ENCODE peak calls at places on chromosomes 2 and 18, in seven cellular contexts. One of them, this sample, is unnamed. For H3K4me1, the result is how much of the 10 kb centered on the place peaks cover.

GRCh38 chr2:203811491-203812221 is 55.9 kb upstream of the CTLA4 start:
- DNase-seq in uterus: peak
- DNase-seq in transverse colon: peak
- DNase-seq in adrenal gland: peak
- DNase-seq in A549: peak
- DNase-seq in heart left ventricle: peak
- DNase-seq in esophagus squamous epithelium: peak
- DNase-seq in this sample: peak

GRCh38 chr2:3651686-3652516 is 6.1 kb upstream of the ALLC start:
- DNase-seq in esophagus squamous epithelium: no peak
- DNase-seq in adrenal gland: peak
- DNase-seq in transverse colon: peak
- DNase-seq in uterus: no peak
- DNase-seq in heart left ventricle: peak
- DNase-seq in A549: no peak
- DNase-seq in this sample: peak

GRCh38 chr18:456361-456821 is 44.1 kb downstream of the COLEC12 start:
- DNase-seq in A549: no peak
- DNase-seq in adrenal gland: no peak
- DNase-seq in esophagus squamous epithelium: no peak
- DNase-seq in heart left ventricle: no peak
- DNase-seq in transverse colon: peak
- DNase-seq in uterus: peak
- DNase-seq in this sample: no peak

GRCh38 chr2:98769784-98770183 is 38.9 kb upstream of the MGAT4A start:
- DNase-seq in A549: no peak
- DNase-seq in esophagus squamous epithelium: no peak
- DNase-seq in adrenal gland: no peak
- DNase-seq in transverse colon: no peak
- DNase-seq in heart left ventricle: no peak
- DNase-seq in uterus: no peak
- DNase-seq in this sample: peak

GRCh38 chr2:75053484-75054112 is 95.2 kb downstream of the POLE4 start:
- DNase-seq in A549: peak
- DNase-seq in adrenal gland: no peak
- DNase-seq in heart left ventricle: peak
- DNase-seq in esophagus squamous epithelium: no peak
- DNase-seq in uterus: no peak
- DNase-seq in transverse colon: peak
- DNase-seq in this sample: no peak

GRCh38 chr2:30252723-30253688 is 21.7 kb downstream of the LBH start:
- DNase-seq in transverse colon: peak
- DNase-seq in esophagus squamous epithelium: no peak
- DNase-seq in A549: peak
- DNase-seq in heart left ventricle: peak
- DNase-seq in uterus: peak
- DNase-seq in adrenal gland: peak
- DNase-seq in this sample: peak

GRCh38 chr2:161166538-161167409 is 6.5 kb downstream of the TANK start:
- DNase-seq in esophagus squamous epithelium: no peak
- DNase-seq in transverse colon: no peak
- DNase-seq in adrenal gland: no peak
- DNase-seq in A549: no peak
- DNase-seq in uterus: no peak
- DNase-seq in heart left ventricle: no peak
- DNase-seq in this sample: peak

GRCh38 chr2:206392118-206392517 is 51.2 kb upstream of the ADAM23 start:
- DNase-seq in transverse colon: no peak
- DNase-seq in uterus: no peak
- DNase-seq in heart left ventricle: no peak
- DNase-seq in esophagus squamous epithelium: no peak
- DNase-seq in adrenal gland: peak
- DNase-seq in A549: peak
- DNase-seq in this sample: peak

GRCh38 chr18:79962835-79963657 is 1.4 kb upstream of the HSBP1L1 start:
- DNase-seq in adrenal gland: no peak
- DNase-seq in A549: no peak
- DNase-seq in transverse colon: no peak
- DNase-seq in uterus: no peak
- DNase-seq in heart left ventricle: no peak
- DNase-seq in esophagus squamous epithelium: no peak
- DNase-seq in this sample: peak

GRCh38 chr2:100104718-100105677 is 37.4 kb downstream of the AFF3 start:
- DNase-seq in A549: no peak
- DNase-seq in adrenal gland: no peak
- DNase-seq in heart left ventricle: peak
- DNase-seq in esophagus squamous epithelium: no peak
- DNase-seq in uterus: no peak
- DNase-seq in transverse colon: no peak
- DNase-seq in this sample: peak

GRCh38 chr18:27778441-27778840 is 398.5 kb downstream of the CDH2 start:
- DNase-seq in uterus: no peak
- DNase-seq in A549: no peak
- DNase-seq in heart left ventricle: no peak
- DNase-seq in transverse colon: no peak
- DNase-seq in adrenal gland: no peak
- DNase-seq in esophagus squamous epithelium: no peak
- DNase-seq in this sample: no peak

GRCh38 chr2:212777020-212777491 is 238.5 kb upstream of the ERBB4 start:
- DNase-seq in A549: peak
- DNase-seq in heart left ventricle: no peak
- DNase-seq in transverse colon: no peak
- DNase-seq in adrenal gland: no peak
- DNase-seq in esophagus squamous epithelium: no peak
- DNase-seq in uterus: no peak
- DNase-seq in this sample: peak

GRCh38 chr18:79395308-79395640 is 456 bp upstream of the NFATC1 start:
- DNase-seq in heart left ventricle: peak
- DNase-seq in uterus: no peak
- DNase-seq in esophagus squamous epithelium: no peak
- DNase-seq in transverse colon: no peak
- DNase-seq in adrenal gland: no peak
- DNase-seq in A549: no peak
- DNase-seq in this sample: no peak

GRCh38 chr2:201363857-201364560 is 6.9 kb upstream of the FLACC1 start:
- DNase-seq in adrenal gland: no peak
- DNase-seq in A549: peak
- DNase-seq in uterus: no peak
- DNase-seq in heart left ventricle: no peak
- DNase-seq in esophagus squamous epithelium: no peak
- DNase-seq in transverse colon: no peak
- DNase-seq in this sample: no peak

GRCh38 chr2:39511219-39511785 is 74.2 kb upstream of the MAP4K3 start:
- DNase-seq in heart left ventricle: no peak
- DNase-seq in adrenal gland: peak
- DNase-seq in A549: no peak
- DNase-seq in esophagus squamous epithelium: no peak
- DNase-seq in uterus: peak
- DNase-seq in transverse colon: no peak
- DNase-seq in this sample: no peak

GRCh38 chr2:39513641-39514094 is 76.6 kb upstream of the MAP4K3 start:
- DNase-seq in esophagus squamous epithelium: no peak
- DNase-seq in adrenal gland: peak
- DNase-seq in transverse colon: peak
- DNase-seq in heart left ventricle: no peak
- DNase-seq in uterus: peak
- DNase-seq in A549: peak
- DNase-seq in this sample: no peak

GRCh38 chr2:39512941-39513340 is 75.9 kb upstream of the MAP4K3 start:
- DNase-seq in transverse colon: no peak
- DNase-seq in adrenal gland: no peak
- DNase-seq in heart left ventricle: no peak
- DNase-seq in A549: no peak
- DNase-seq in uterus: no peak
- DNase-seq in esophagus squamous epithelium: no peak
- DNase-seq in this sample: no peak

GRCh38 chr2:39511786-39512433 is 74.8 kb upstream of the MAP4K3 start:
- DNase-seq in A549: no peak
- DNase-seq in adrenal gland: no peak
- DNase-seq in transverse colon: peak
- DNase-seq in esophagus squamous epithelium: no peak
- DNase-seq in heart left ventricle: no peak
- DNase-seq in uterus: no peak
- DNase-seq in this sample: no peak

DNA sequence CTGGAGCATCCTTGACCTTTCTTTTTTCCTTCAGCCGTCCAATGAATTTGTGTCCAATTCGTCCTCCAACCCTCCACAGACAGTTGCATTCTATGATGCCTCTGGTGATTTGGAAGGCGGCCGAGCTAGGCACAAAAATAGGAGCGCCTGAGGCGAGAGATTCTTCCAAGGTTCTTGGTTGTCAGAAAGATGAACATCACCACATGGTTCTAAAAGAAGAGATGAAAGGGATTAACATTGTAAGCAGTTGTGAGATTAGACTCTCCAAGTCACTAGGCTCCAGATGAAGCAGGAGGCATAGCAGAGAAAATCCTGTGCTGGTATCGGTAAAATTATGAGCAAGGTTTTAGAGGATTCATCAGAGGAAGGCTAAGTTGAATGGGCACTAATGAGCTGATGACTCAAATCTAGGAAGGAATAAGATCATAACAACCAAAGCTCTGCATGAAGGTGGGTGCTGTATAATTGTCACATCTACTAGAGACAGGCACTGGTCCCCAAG is 75.4 kb upstream of the MAP4K3 start:
- DNase-seq in transverse colon: peak
- DNase-seq in A549: no peak
- DNase-seq in esophagus squamous epithelium: no peak
- DNase-seq in adrenal gland: peak
- DNase-seq in heart left ventricle: no peak
- DNase-seq in uterus: peak
- DNase-seq in this sample: no peak
- H3K4me3 ChIP-seq in transverse colon: no peak
- H3K4me3 ChIP-seq in A549: no peak
- H3K4me3 ChIP-seq in esophagus squamous epithelium: no peak
- H3K4me3 ChIP-seq in adrenal gland: no peak
- H3K4me3 ChIP-seq in heart left ventricle: no peak
- H3K4me3 ChIP-seq in uterus: no peak
- H3K4me3 ChIP-seq in this sample: no peak

GRCh38 chr2:227464356-227464755 is 7.6 kb upstream of the AGFG1 start:
- DNase-seq in esophagus squamous epithelium: no peak
- DNase-seq in uterus: no peak
- DNase-seq in adrenal gland: no peak
- DNase-seq in heart left ventricle: no peak
- DNase-seq in A549: no peak
- DNase-seq in transverse colon: no peak
- DNase-seq in this sample: peak

GRCh38 chr2:227460833-227461232 is 11.1 kb upstream of the AGFG1 start:
- DNase-seq in esophagus squamous epithelium: no peak
- DNase-seq in A549: no peak
- DNase-seq in heart left ventricle: no peak
- DNase-seq in transverse colon: no peak
- DNase-seq in adrenal gland: no peak
- DNase-seq in uterus: no peak
- DNase-seq in this sample: no peak

GRCh38 chr2:227461878-227462462 is 10.0 kb upstream of the AGFG1 start:
- DNase-seq in uterus: no peak
- DNase-seq in adrenal gland: no peak
- DNase-seq in esophagus squamous epithelium: no peak
- DNase-seq in heart left ventricle: no peak
- DNase-seq in A549: no peak
- DNase-seq in transverse colon: no peak
- DNase-seq in this sample: no peak

GRCh38 chr2:227462972-227463931 is 8.7 kb upstream of the AGFG1 start:
- DNase-seq in transverse colon: no peak
- DNase-seq in adrenal gland: no peak
- DNase-seq in esophagus squamous epithelium: no peak
- DNase-seq in uterus: no peak
- DNase-seq in A549: no peak
- DNase-seq in heart left ventricle: no peak
- DNase-seq in this sample: no peak

DNA sequence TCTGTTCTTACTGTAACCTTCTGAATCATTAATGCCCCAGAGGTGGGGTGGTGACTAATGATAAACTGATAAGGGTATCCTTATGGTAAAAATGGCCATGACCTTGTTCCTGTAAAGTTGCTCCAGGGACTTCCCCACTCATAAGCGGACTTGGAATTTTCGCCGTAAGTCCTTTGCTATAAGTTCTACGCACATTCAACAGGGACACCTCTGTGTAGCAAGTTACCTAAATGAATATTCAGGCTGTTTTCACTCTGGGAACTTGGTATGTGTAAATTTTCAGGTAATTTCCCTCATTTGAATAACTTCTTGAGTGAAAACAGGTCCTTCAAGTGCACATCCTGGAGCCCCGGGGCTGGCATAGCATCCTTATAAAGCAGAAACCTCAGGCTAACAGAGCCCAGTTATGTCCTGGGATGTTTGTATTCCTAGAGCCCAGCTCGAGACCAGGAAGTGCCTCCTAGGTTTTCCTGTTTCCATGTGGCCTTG is 9.4 kb upstream of the AGFG1 start:
- DNase-seq in A549: no peak
- DNase-seq in adrenal gland: no peak
- DNase-seq in esophagus squamous epithelium: no peak
- DNase-seq in heart left ventricle: no peak
- DNase-seq in transverse colon: no peak
- DNase-seq in uterus: no peak
- DNase-seq in this sample: no peak
- H3K4me1 ChIP-seq in A549: half or more
- H3K4me1 ChIP-seq in adrenal gland: under half
- H3K4me1 ChIP-seq in esophagus squamous epithelium: under half
- H3K4me1 ChIP-seq in heart left ventricle: under half
- H3K4me1 ChIP-seq in transverse colon: under half
- H3K4me1 ChIP-seq in uterus: under half
- H3K4me1 ChIP-seq in this sample: half or more

GRCh38 chr2:204948364-204948763 is 403.1 kb downstream of the PARD3B start:
- DNase-seq in esophagus squamous epithelium: no peak
- DNase-seq in uterus: no peak
- DNase-seq in transverse colon: no peak
- DNase-seq in heart left ventricle: no peak
- DNase-seq in adrenal gland: no peak
- DNase-seq in A549: no peak
- DNase-seq in this sample: peak
- H3K4me3 ChIP-seq in esophagus squamous epithelium: no peak
- H3K4me3 ChIP-seq in uterus: no peak
- H3K4me3 ChIP-seq in transverse colon: no peak
- H3K4me3 ChIP-seq in heart left ventricle: no peak
- H3K4me3 ChIP-seq in adrenal gland: no peak
- H3K4me3 ChIP-seq in A549: no peak
- H3K4me3 ChIP-seq in this sample: no peak

GRCh38 chr2:217966399-217967068 is 36.3 kb downstream of the TNS1 start:
- DNase-seq in esophagus squamous epithelium: no peak
- DNase-seq in adrenal gland: no peak
- DNase-seq in uterus: no peak
- DNase-seq in transverse colon: no peak
- DNase-seq in A549: no peak
- DNase-seq in heart left ventricle: no peak
- DNase-seq in this sample: no peak

GRCh38 chr2:217964255-217964654 is 38.5 kb downstream of the TNS1 start:
- DNase-seq in heart left ventricle: no peak
- DNase-seq in adrenal gland: no peak
- DNase-seq in uterus: no peak
- DNase-seq in transverse colon: no peak
- DNase-seq in A549: no peak
- DNase-seq in esophagus squamous epithelium: no peak
- DNase-seq in this sample: no peak

GRCh38 chr2:217960351-217960750 is 42.4 kb downstream of the TNS1 start:
- DNase-seq in adrenal gland: no peak
- DNase-seq in A549: no peak
- DNase-seq in esophagus squamous epithelium: no peak
- DNase-seq in heart left ventricle: no peak
- DNase-seq in transverse colon: no peak
- DNase-seq in uterus: peak
- DNase-seq in this sample: no peak

GRCh38 chr2:217969588-217969987 is 33.2 kb downstream of the TNS1 start:
- DNase-seq in esophagus squamous epithelium: no peak
- DNase-seq in transverse colon: no peak
- DNase-seq in adrenal gland: no peak
- DNase-seq in A549: no peak
- DNase-seq in uterus: no peak
- DNase-seq in heart left ventricle: no peak
- DNase-seq in this sample: no peak

GRCh38 chr2:217964658-217965161 is 38.1 kb downstream of the TNS1 start:
- DNase-seq in heart left ventricle: no peak
- DNase-seq in uterus: no peak
- DNase-seq in transverse colon: no peak
- DNase-seq in adrenal gland: no peak
- DNase-seq in esophagus squamous epithelium: no peak
- DNase-seq in A549: no peak
- DNase-seq in this sample: no peak
- H3K4me1 ChIP-seq in heart left ventricle: under half
- H3K4me1 ChIP-seq in uterus: under half
- H3K4me1 ChIP-seq in transverse colon: under half
- H3K4me1 ChIP-seq in adrenal gland: under half
- H3K4me1 ChIP-seq in esophagus squamous epithelium: under half
- H3K4me1 ChIP-seq in A549: under half
- H3K4me1 ChIP-seq in this sample: under half

This sample was measured in CD4-positive, alpha-beta memory T cell.